ENCODE peak calls at places on chromosomes 7 and 10, in five cellular contexts. V is IMR-90, C is neuronal stem cell, R is trophoblast cell, Q is mesenchymal stem cell. T is an unnamed sample.

GRCh38 chr7:27921081-27921836 is 181.3 kb downstream of the TAX1BP1 start:
- DNase-seq in V (peak), C (peak), R (peak), Q (peak), T (no peak)

GRCh38 chr7:132049462-132050304 is 493.3 kb upstream of the PODXL start:
- DNase-seq in V (peak), C (peak), R (peak), Q (peak), T (peak)

GRCh38 chr10:78905015-78905939 is 163.5 kb upstream of the ZMIZ1 start:
- DNase-seq in V (no peak), C (no peak), R (no peak), Q (no peak), T (peak)

GRCh38 chr10:8054498-8055407 is at the start of gene GATA3:
- DNase-seq in V (peak), C (peak), R (peak), Q (peak), T (peak)

GRCh38 chr10:33807527-33808377 is 473.3 kb upstream of the NRP1 start:
- DNase-seq in V (no peak), C (peak), R (no peak), Q (no peak), T (no peak)

GRCh38 chr10:88379575-88379974 is 203.5 kb downstream of the RNLS start:
- DNase-seq in V (peak), C (no peak), R (no peak), Q (peak), T (no peak)

GRCh38 chr7:150823010-150823409 is 22.4 kb downstream of the TMEM176A start:
- DNase-seq in V (no peak), C (no peak), R (peak), Q (no peak), T (no peak)

GRCh38 chr10:120980316-120980975 is 129.3 kb downstream of the WDR11 start:
- DNase-seq in V (no peak), C (no peak), R (no peak), Q (no peak), T (peak)

GRCh38 chr7:108492742-108493141 is 33.2 kb downstream of the PNPLA8 start:
- DNase-seq in V (no peak), C (no peak), R (no peak), Q (no peak), T (no peak)

GRCh38 chr7:47502240-47502877 is 79.6 kb downstream of the TNS3 start:
- DNase-seq in V (no peak), C (no peak), R (no peak), Q (no peak), T (no peak)

GRCh38 chr7:80312139-80312661 is 177.6 kb downstream of the GNAI1 start:
- DNase-seq in V (peak), C (no peak), R (peak), Q (peak), T (no peak)

GRCh38 chr7:122383934-122384333 is 79.4 kb upstream of the FEZF1 start:
- DNase-seq in V (no peak), C (no peak), R (no peak), Q (peak), T (no peak)

GRCh38 chr7:133477786-133478185 is 224.9 kb downstream of the EXOC4 start:
- DNase-seq in V (no peak), C (no peak), R (no peak), Q (no peak), T (no peak)

GRCh38 chr10:115566867-115567266 is 473.7 kb downstream of the ATRNL1 start:
- DNase-seq in V (no peak), C (no peak), R (no peak), Q (no peak), T (no peak)

GRCh38 chr7:151727579-151728285 is 149.2 kb downstream of the PRKAG2 start:
- DNase-seq in V (peak), C (no peak), R (peak), Q (peak), T (no peak)

GRCh38 chr7:151570366-151570915 is 50.7 kb upstream of the RHEB start:
- DNase-seq in V (peak), C (no peak), R (no peak), Q (no peak), T (no peak)

GRCh38 chr7:107091306-107091705 is 46.8 kb downstream of the PRKAR2B start:
- DNase-seq in V (no peak), C (no peak), R (no peak), Q (no peak), T (no peak)

GRCh38 chr7:47901542-47901941 is 46.7 kb downstream of the PKD1L1 start:
- DNase-seq in V (peak), C (no peak), R (peak), Q (peak), T (no peak)

GRCh38 chr7:18313970-18314369 is 181.6 kb upstream of the HDAC9 start:
- DNase-seq in V (no peak), C (no peak), R (peak), Q (no peak), T (no peak)

GRCh38 chr10:21281765-21282484 is 243.6 kb downstream of the SKIDA1 start:
- DNase-seq in V (no peak), C (no peak), R (peak), Q (no peak), T (peak)

GRCh38 chr10:21427804-21428481 is 97.5 kb downstream of the SKIDA1 start:
- DNase-seq in V (peak), C (no peak), R (no peak), Q (peak), T (no peak)

GRCh38 chr7:85655252-85655651 is 468.4 kb upstream of the SEMA3D start:
- DNase-seq in V (no peak), C (no peak), R (no peak), Q (no peak), T (no peak)

GRCh38 chr10:87896216-87896615 is 32.8 kb downstream of the PTEN start:
- DNase-seq in V (no peak), C (no peak), R (no peak), Q (no peak), T (no peak)

GRCh38 chr10:132164801-132165278 is 21.9 kb upstream of the DPYSL4 start:
- DNase-seq in V (no peak), C (no peak), R (no peak), Q (no peak), T (peak)

GRCh38 chr7:42692609-42693008 is 219.3 kb downstream of the C7orf25 start:
- DNase-seq in V (no peak), C (no peak), R (no peak), Q (peak), T (no peak)

GRCh38 chr7:158124671-158125079 is 462.9 kb downstream of the PTPRN2 start:
- DNase-seq in V (no peak), C (no peak), R (no peak), Q (no peak), T (no peak)

GRCh38 chr7:73528204-73528603 is 6.1 kb upstream of the BAZ1B start:
- DNase-seq in V (no peak), C (no peak), R (no peak), Q (no peak), T (no peak)

GRCh38 chr10:49055231-49055850 is 60.0 kb downstream of the VSTM4 start:
- DNase-seq in V (no peak), C (no peak), R (no peak), Q (no peak), T (no peak)

GRCh38 chr7:135253851-135254815 is 20.5 kb downstream of the STRA8 start:
- DNase-seq in V (peak), C (no peak), R (peak), Q (peak), T (no peak)

GRCh38 chr10:58531084-58531695 is 18.5 kb downstream of the BICC1 start:
- DNase-seq in V (peak), C (peak), R (peak), Q (peak), T (peak)

GRCh38 chr10:131725736-131726459 is 174.9 kb upstream of the PPP2R2D start:
- DNase-seq in V (no peak), C (no peak), R (no peak), Q (no peak), T (peak)

GRCh38 chr10:103244663-103245271 is 920 bp upstream of the RPEL1 start:
- DNase-seq in V (peak), C (peak), R (peak), Q (peak), T (peak)

DNA sequence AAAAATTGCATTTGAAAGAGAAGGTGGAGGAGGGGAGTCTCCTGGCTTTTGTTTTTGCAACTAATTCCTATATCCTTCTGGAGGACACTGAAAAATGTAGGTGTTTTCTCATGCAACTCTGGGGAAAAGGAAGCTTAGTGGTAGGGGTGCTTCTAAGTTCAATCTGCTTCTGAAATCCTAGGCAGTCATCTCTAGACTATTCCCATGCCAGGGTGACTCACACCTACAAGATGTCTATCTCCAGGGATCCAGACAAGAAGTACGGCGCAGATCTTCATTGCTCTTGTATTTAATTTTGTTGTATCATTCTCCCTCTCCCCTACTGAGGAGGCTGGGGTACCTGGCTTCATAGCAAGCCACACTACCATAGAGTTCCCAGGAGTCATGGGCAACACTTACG is 258.8 kb downstream of the PHF14 start:
- DNase-seq in V (no peak), C (no peak), R (peak), Q (peak), T (no peak)
- H2AK5ac ChIP-seq in V (no peak), C (no peak), R (no peak), Q (no peak), T (no peak)

DNA sequence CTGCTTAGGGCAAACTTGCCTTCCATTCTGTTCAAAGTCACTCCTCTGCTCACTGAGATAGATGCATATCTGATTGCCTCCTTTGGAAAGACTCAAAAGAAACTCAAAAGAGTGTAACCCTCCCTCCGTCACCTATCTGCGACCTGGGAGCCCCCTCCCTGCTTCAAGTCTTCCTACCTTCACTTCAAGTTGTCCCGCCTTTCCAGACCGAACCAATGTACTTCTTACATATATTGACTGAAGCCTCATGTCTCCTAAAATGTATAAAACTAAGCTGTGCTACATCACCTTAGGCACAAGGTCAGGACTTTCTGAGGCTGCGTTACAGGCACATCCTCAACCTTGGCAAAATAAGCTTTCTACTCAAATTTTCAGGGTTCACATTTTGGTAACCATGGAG is 77.4 kb upstream of the C1GALT1 start:
- DNase-seq in V (no peak), C (no peak), R (no peak), Q (no peak), T (no peak)
- H2AK5ac ChIP-seq in V (no peak), C (no peak), R (no peak), Q (no peak), T (no peak)

DNA sequence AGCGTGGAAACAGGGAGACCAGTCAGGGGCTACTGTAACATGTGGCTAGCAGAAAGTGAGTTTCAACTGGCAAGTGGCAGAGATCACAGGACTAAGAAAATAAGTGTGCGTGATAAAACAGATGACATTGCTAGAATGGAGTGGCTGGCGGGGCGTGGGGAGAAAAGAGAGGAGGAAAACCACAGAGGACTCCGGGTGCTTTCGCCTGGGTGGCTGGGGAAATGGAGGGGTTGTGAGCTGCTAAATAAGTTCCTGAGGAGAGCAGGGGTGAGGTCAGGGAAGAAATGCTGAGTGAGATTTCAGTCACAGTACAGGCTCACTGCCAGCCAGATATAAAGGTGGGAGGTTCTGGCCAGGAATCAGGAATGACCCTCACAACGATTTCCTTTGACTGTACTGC is 166.9 kb downstream of the MYOF start:
- DNase-seq in V (no peak), C (no peak), R (no peak), Q (no peak), T (no peak)
- H2AK5ac ChIP-seq in V (no peak), C (no peak), R (no peak), Q (no peak), T (no peak)

GRCh38 chr7:140062528-140063299 is at the start of gene PARP12:
- DNase-seq in V (peak), C (peak), R (peak), Q (peak), T (peak)
- H2AK5ac ChIP-seq in V (peak), C (no peak), R (no peak), Q (no peak), T (no peak)

DNA sequence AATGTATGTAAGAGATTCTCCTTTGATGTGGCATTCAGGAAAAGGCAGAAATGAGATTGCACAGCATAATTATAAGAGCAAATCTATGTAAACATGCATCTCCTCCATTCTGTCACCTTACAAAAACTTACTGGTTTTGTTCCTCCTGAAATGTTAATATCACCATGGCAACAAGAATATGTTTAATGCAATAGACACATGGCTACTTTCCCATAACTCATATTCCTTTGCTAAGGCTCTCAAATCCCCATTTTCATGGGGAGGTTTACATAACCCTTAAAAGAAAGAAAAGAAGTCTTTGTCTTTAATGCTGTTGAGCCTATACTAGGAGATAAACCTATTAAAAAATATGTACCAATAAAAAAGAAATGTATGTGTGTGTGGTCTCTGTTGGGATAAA is 136.2 kb downstream of the ANK3 start:
- DNase-seq in V (no peak), C (no peak), R (no peak), Q (no peak), T (no peak)
- H2AK5ac ChIP-seq in V (no peak), C (no peak), R (no peak), Q (no peak), T (no peak)

DNA sequence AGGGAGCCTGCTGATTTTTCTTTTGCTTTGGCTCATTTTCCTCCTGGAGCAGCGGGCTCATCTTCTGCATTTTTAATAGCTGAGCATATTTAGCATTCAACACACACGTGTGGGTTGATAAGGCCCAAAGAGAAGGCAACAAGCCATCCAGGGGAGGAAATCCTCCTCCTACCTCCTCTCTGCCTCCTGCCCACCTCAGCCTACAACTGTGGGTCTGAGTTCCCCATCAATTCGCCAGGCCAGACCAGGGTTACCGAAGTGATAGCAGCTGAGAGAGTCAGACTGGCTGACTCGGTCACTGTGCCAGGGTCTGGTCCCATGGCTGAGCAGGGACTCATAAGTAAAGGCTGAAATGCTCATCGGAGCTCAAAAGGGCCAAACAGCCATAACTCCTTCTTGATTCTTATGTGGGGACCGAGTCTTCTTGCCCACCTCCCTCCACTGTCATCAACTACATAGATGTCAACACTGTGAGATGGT is 74.6 kb upstream of the EFCAB10 start:
- DNase-seq in V (no peak), C (no peak), R (no peak), Q (no peak), T (no peak)
- H2AK5ac ChIP-seq in V (no peak), C (no peak), R (no peak), Q (no peak), T (no peak)

GRCh38 chr10:97889461-97890265 is 40.0 kb downstream of the GOLGA7B start:
- DNase-seq in V (peak), C (no peak), R (peak), Q (peak), T (peak)

GRCh38 chr10:97887399-97887798 is 37.8 kb downstream of the GOLGA7B start:
- DNase-seq in V (no peak), C (no peak), R (peak), Q (no peak), T (no peak)

GRCh38 chr10:97888134-97888533 is 38.5 kb downstream of the GOLGA7B start:
- DNase-seq in V (no peak), C (no peak), R (no peak), Q (no peak), T (no peak)

GRCh38 chr10:97886264-97886663 is 36.6 kb downstream of the GOLGA7B start:
- DNase-seq in V (no peak), C (no peak), R (no peak), Q (no peak), T (no peak)

GRCh38 chr10:97888641-97889262 is 39.1 kb downstream of the GOLGA7B start:
- DNase-seq in V (peak), C (no peak), R (peak), Q (peak), T (peak)
- H2AK5ac ChIP-seq in V (no peak), C (peak), R (no peak), Q (peak), T (no peak)

GRCh38 chr7:20053334-20054104 is 163.7 kb downstream of the MACC1 start:
- DNase-seq in V (no peak), C (no peak), R (no peak), Q (no peak), T (no peak)
- H2AK5ac ChIP-seq in V (no peak), C (no peak), R (no peak), Q (no peak), T (no peak)